ENCODE peak calls at places on chromosomes 4 and X, in seven cellular contexts. I is psoas muscle; X is NCI-H2029; L is cortex of kidney; F is NCI-H748 treated with DMSO at 0.1 percent for 48 hours; J is bronchial epithelial cell; D is activated CD8-positive, alpha-beta memory T cell treated with anti-CD3 and anti-CD28 coated beads for 4 hours. Y is an unnamed sample.

GRCh38 chr4:1045595-1046201 is 34.3 kb downstream of the FGFRL1 start:
- DNase-seq in I (peak), L (no peak), F (no peak), J (no peak), X (no peak), D (no peak), Y (peak)

GRCh38 chrX:105190252-105190853 is 30.1 kb downstream of the TEX13A start:
- DNase-seq in I (no peak), L (no peak), F (no peak), J (peak), D (no peak), X (no peak), Y (no peak)

GRCh38 chr4:88106205-88106604 is 52.2 kb downstream of the ABCG2 start:
- DNase-seq in J (peak), F (no peak), X (no peak), L (no peak), D (no peak), I (no peak), Y (no peak)

GRCh38 chr4:6338951-6339817 is 69.5 kb downstream of the WFS1 start:
- DNase-seq in I (no peak), L (no peak), F (no peak), D (no peak), J (no peak), X (no peak), Y (no peak)

GRCh38 chr4:112173593-112174559 is 28.6 kb downstream of the FAM241A start:
- DNase-seq in X (no peak), J (peak), L (no peak), F (no peak), I (peak), D (no peak), Y (no peak)

GRCh38 chrX:57417827-57418226 is 131.3 kb downstream of the FAAH2 start:
- DNase-seq in X (no peak), J (no peak), L (no peak), I (no peak), F (no peak), D (no peak), Y (no peak)

GRCh38 chr4:88457307-88458090 is 580 bp downstream of the HERC5 start:
- DNase-seq in J (no peak), L (no peak), F (no peak), D (peak), X (peak), I (peak), Y (peak)

GRCh38 chr4:57148177-57148576 is 38.0 kb upstream of the IGFBP7 start:
- DNase-seq in D (no peak), F (no peak), X (no peak), J (peak), L (no peak), I (no peak), Y (no peak)

GRCh38 chr4:62133977-62134376 is 933.9 kb downstream of the ADGRL3 start:
- DNase-seq in I (no peak), D (no peak), J (no peak), F (no peak), X (no peak), L (no peak), Y (peak)

GRCh38 chr4:102139932-102140331 is 205.3 kb downstream of the SLC39A8 start:
- DNase-seq in L (no peak), I (no peak), F (no peak), D (no peak), X (no peak), J (peak), Y (no peak)

GRCh38 chr4:100494166-100494565 is 23.7 kb downstream of the EMCN start:
- DNase-seq in I (no peak), F (no peak), D (no peak), J (no peak), X (no peak), L (no peak), Y (no peak)

GRCh38 chrX:54042609-54043010 is 1.7 kb downstream of the PHF8 start:
- DNase-seq in L (no peak), X (no peak), J (peak), I (peak), F (peak), D (no peak), Y (peak)

GRCh38 chr4:93764647-93765246 is 63.8 kb upstream of the ATOH1 start:
- DNase-seq in J (peak), F (peak), I (no peak), L (no peak), X (peak), D (no peak), Y (no peak)

Y was measured in left cardiac atrium.